ENCODE peak calls at places on chromosomes 2 and 18, in six cellular contexts. One of them, this sample, is unnamed.

GRCh38 chr18:45764000-45764686 is 40.2 kb downstream of the SLC14A1 start:
- DNase-seq in iris pigment epithelial cell: peak; percentile 76
- DNase-seq in DMS53: no peak
- DNase-seq in T-cell: no peak
- DNase-seq in activated gamma-delta T cell treated with Interleukin-2 at 50 U/mL for 16 hours: no peak
- DNase-seq in fibroblast of the aortic adventitia: peak; percentile 55
- DNase-seq in this sample: no peak

GRCh38 chr2:214410918-214411554 is at the start of gene VWC2L:
- DNase-seq in iris pigment epithelial cell: peak; percentile 80
- DNase-seq in DMS53: peak; percentile 79
- DNase-seq in T-cell: no peak
- DNase-seq in activated gamma-delta T cell treated with Interleukin-2 at 50 U/mL for 16 hours: peak; percentile 5
- DNase-seq in fibroblast of the aortic adventitia: peak; percentile 64
- DNase-seq in this sample: peak; percentile 82

GRCh38 chr2:33023732-33024301 is 77.1 kb downstream of the LTBP1 start:
- DNase-seq in iris pigment epithelial cell: no peak
- DNase-seq in DMS53: no peak
- DNase-seq in T-cell: no peak
- DNase-seq in activated gamma-delta T cell treated with Interleukin-2 at 50 U/mL for 16 hours: no peak
- DNase-seq in fibroblast of the aortic adventitia: peak; percentile 38
- DNase-seq in this sample: no peak

GRCh38 chr2:240293865-240294461 is 141.5 kb upstream of the GPC1 start:
- DNase-seq in iris pigment epithelial cell: no peak
- DNase-seq in DMS53: no peak
- DNase-seq in T-cell: no peak
- DNase-seq in activated gamma-delta T cell treated with Interleukin-2 at 50 U/mL for 16 hours: no peak
- DNase-seq in fibroblast of the aortic adventitia: no peak
- DNase-seq in this sample: no peak

GRCh38 chr2:189252991-189253680 is 73.6 kb upstream of the COL5A2 start:
- DNase-seq in iris pigment epithelial cell: no peak
- DNase-seq in DMS53: no peak
- DNase-seq in T-cell: no peak
- DNase-seq in activated gamma-delta T cell treated with Interleukin-2 at 50 U/mL for 16 hours: no peak
- DNase-seq in fibroblast of the aortic adventitia: no peak
- DNase-seq in this sample: no peak

GRCh38 chr2:1081411-1082225 is 131.0 kb downstream of the SNTG2 start:
- DNase-seq in iris pigment epithelial cell: no peak
- DNase-seq in DMS53: no peak
- DNase-seq in T-cell: no peak
- DNase-seq in activated gamma-delta T cell treated with Interleukin-2 at 50 U/mL for 16 hours: no peak
- DNase-seq in fibroblast of the aortic adventitia: peak; percentile 1
- DNase-seq in this sample: peak; percentile 75

GRCh38 chr18:814300-815084 is 2.5 kb upstream of the YES1 start:
- DNase-seq in iris pigment epithelial cell: no peak
- DNase-seq in DMS53: no peak
- DNase-seq in T-cell: no peak
- DNase-seq in activated gamma-delta T cell treated with Interleukin-2 at 50 U/mL for 16 hours: no peak
- DNase-seq in fibroblast of the aortic adventitia: no peak
- DNase-seq in this sample: no peak

GRCh38 chr2:223855426-223855825 is 18.0 kb upstream of the AP1S3 start:
- DNase-seq in iris pigment epithelial cell: peak; percentile 87
- DNase-seq in DMS53: no peak
- DNase-seq in T-cell: no peak
- DNase-seq in activated gamma-delta T cell treated with Interleukin-2 at 50 U/mL for 16 hours: no peak
- DNase-seq in fibroblast of the aortic adventitia: peak; percentile 41
- DNase-seq in this sample: no peak

GRCh38 chr2:85470850-85471800 is 52.6 kb downstream of the SH2D6 start:
- DNase-seq in iris pigment epithelial cell: peak; percentile 8
- DNase-seq in DMS53: no peak
- DNase-seq in T-cell: peak; percentile 2
- DNase-seq in activated gamma-delta T cell treated with Interleukin-2 at 50 U/mL for 16 hours: peak; percentile 35
- DNase-seq in fibroblast of the aortic adventitia: no peak
- DNase-seq in this sample: peak; percentile 50

GRCh38 chr18:13035249-13035914 is 44.2 kb downstream of the CEP192 start:
- DNase-seq in iris pigment epithelial cell: peak; percentile 27
- DNase-seq in DMS53: no peak
- DNase-seq in T-cell: no peak
- DNase-seq in activated gamma-delta T cell treated with Interleukin-2 at 50 U/mL for 16 hours: no peak
- DNase-seq in fibroblast of the aortic adventitia: peak; percentile 53
- DNase-seq in this sample: no peak

GRCh38 chr2:45765847-45766254 is 114.4 kb downstream of the PRKCE start:
- DNase-seq in iris pigment epithelial cell: no peak
- DNase-seq in DMS53: no peak
- DNase-seq in T-cell: no peak
- DNase-seq in activated gamma-delta T cell treated with Interleukin-2 at 50 U/mL for 16 hours: no peak
- DNase-seq in fibroblast of the aortic adventitia: peak; percentile 62
- DNase-seq in this sample: no peak